ENCODE peak calls at places on chromosome 7, in six cellular contexts. L is H7, J is nephron progenitor cell, S is HTR-8/SVneo, M is KG1, D is aorta. N is an unnamed sample.

GRCh38 chr7:139745330-139746143 is 32.3 kb downstream of the HIPK2 start:
- DNase-seq in M (no peak), S (no peak), J (no peak), L (peak; percentile 35), D (no peak), N (no peak)

GRCh38 chr7:22962775-22963358 is 51.1 kb downstream of the HYCC1 start:
- DNase-seq in S (no peak), J (no peak), M (no peak), D (no peak), L (no peak), N (peak; percentile 55)

GRCh38 chr7:72785166-72785955 is 42.6 kb downstream of the TYW1B start:
- DNase-seq in J (no peak), S (no peak), M (no peak), D (no peak), L (no peak), N (peak; percentile 64)

GRCh38 chr7:157743781-157744525 is 407.1 kb downstream of the DNAJB6 start:
- DNase-seq in S (no peak), D (no peak), L (no peak), J (no peak), M (no peak), N (no peak)

GRCh38 chr7:17095001-17095574 is 203.4 kb upstream of the AHR start:
- DNase-seq in L (no peak), S (peak; percentile 17), D (no peak), M (no peak), J (no peak), N (peak; percentile 68)

GRCh38 chr7:2510909-2511768 is 8.4 kb upstream of the LFNG start:
- DNase-seq in D (no peak), L (peak; percentile 84), M (peak; percentile 92), S (no peak), J (no peak), N (no peak)

GRCh38 chr7:151406051-151406875 is 3.6 kb downstream of the WDR86 start:
- DNase-seq in L (peak; percentile 46), D (no peak), M (no peak), J (no peak), S (no peak), N (peak; percentile 55)

GRCh38 chr7:27096756-27097514 is 1.1 kb upstream of the HOXA1 start:
- DNase-seq in D (peak; percentile 83), M (no peak), S (no peak), J (peak; percentile 48), L (peak; percentile 81), N (peak; percentile 96)

GRCh38 chr7:147276783-147277370 is 1160.3 kb downstream of the CNTNAP2 start:
- DNase-seq in S (no peak), J (no peak), L (no peak), M (no peak), D (no peak), N (no peak)

GRCh38 chr7:141369422-141369821 is 181.8 kb upstream of the AGK start:
- DNase-seq in M (no peak), J (no peak), S (no peak), D (no peak), L (no peak), N (no peak)

GRCh38 chr7:105141068-105141467 is 127.1 kb downstream of the KMT2E start:
- DNase-seq in J (peak; percentile 40), D (no peak), S (peak; percentile 18), L (peak; percentile 64), M (no peak), N (peak; percentile 62)

GRCh38 chr7:4093492-4093891 is 588.6 kb upstream of the FOXK1 start:
- DNase-seq in S (no peak), M (no peak), L (no peak), J (no peak), D (no peak), N (no peak)

GRCh38 chr7:67380858-67381257 is 384.2 kb downstream of the TYW1 start:
- DNase-seq in M (no peak), S (no peak), J (no peak), D (no peak), L (no peak), N (no peak)

GRCh38 chr7:100476903-100477870 is 1.8 kb downstream of the TSC22D4 start:
- DNase-seq in D (peak; percentile 81), S (no peak), J (no peak), M (no peak), L (peak; percentile 86), N (peak; percentile 90)

GRCh38 chr7:43781726-43782607 is 23.5 kb downstream of the BLVRA start:
- DNase-seq in L (no peak), M (no peak), J (no peak), D (no peak), S (no peak), N (peak; percentile 55)

GRCh38 chr7:137325927-137326326 is 17.6 kb downstream of the PTN start:
- DNase-seq in J (no peak), S (no peak), D (no peak), M (no peak), L (no peak), N (peak; percentile 50)

GRCh38 chr7:135204876-135205275 is 6.5 kb downstream of the WDR91 start:
- DNase-seq in L (no peak), D (no peak), J (no peak), S (no peak), M (no peak), N (no peak)

GRCh38 chr7:46626261-46627037 is 705.4 kb upstream of the IGFBP3 start:
- DNase-seq in L (no peak), J (no peak), M (no peak), S (no peak), D (no peak), N (no peak)

GRCh38 chr7:7850150-7850549 is 118.4 kb upstream of the GLCCI1 start:
- DNase-seq in J (no peak), L (no peak), M (no peak), D (no peak), S (no peak), N (no peak)

GRCh38 chr7:22364023-22364422 is 7.1 kb upstream of the RAPGEF5 start:
- DNase-seq in L (no peak), M (no peak), S (no peak), D (no peak), J (no peak), N (no peak)

GRCh38 chr7:99201027-99201426 is 6.9 kb downstream of the KPNA7 start:
- DNase-seq in L (no peak), J (no peak), D (no peak), M (no peak), S (peak; percentile 11), N (peak; percentile 84)

GRCh38 chr7:14288701-14289100 is 299.2 kb upstream of the ETV1 start:
- DNase-seq in L (no peak), S (no peak), M (no peak), D (no peak), J (no peak), N (no peak)

GRCh38 chr7:121513105-121513504 is 117.0 kb upstream of the FAM3C start:
- DNase-seq in D (no peak), J (no peak), S (no peak), M (no peak), L (no peak), N (no peak)

GRCh38 chr7:122675011-122675410 is 23.9 kb downstream of the RNF133 start:
- DNase-seq in J (no peak), L (no peak), S (no peak), M (no peak), D (no peak), N (peak; percentile 75)

GRCh38 chr7:155787171-155787851 is 25.0 kb downstream of the SHH start:
- DNase-seq in L (peak; percentile 90), J (peak; percentile 57), D (peak; percentile 62), M (no peak), S (no peak), N (peak; percentile 90)

GRCh38 chr7:149720372-149721083 is 52.9 kb downstream of the ZNF467 start:
- DNase-seq in M (no peak), J (peak; percentile 53), L (no peak), S (no peak), D (peak; percentile 75), N (peak; percentile 66)

GRCh38 chr7:155509725-155510551 is 36.4 kb downstream of the CNPY1 start:
- DNase-seq in J (peak; percentile 64), L (peak; percentile 91), S (no peak), M (no peak), D (no peak), N (no peak)

GRCh38 chr7:130493275-130493868 is 1.5 kb downstream of the MEST start:
- DNase-seq in D (no peak), S (no peak), J (peak; percentile 14), M (no peak), L (peak; percentile 63), N (peak; percentile 90)

GRCh38 chr7:148537435-148537834 is 53.1 kb upstream of the C7orf33 start:
- DNase-seq in S (no peak), D (no peak), L (no peak), M (no peak), J (no peak), N (no peak)

N was measured in osteoblast.